ENCODE peak calls at places on chromosomes 5 and 9, in eight cellular contexts. T is psoas muscle; Z is HEK293T; P is activated CD4-positive, CD25-positive, alpha-beta regulatory T cell; O is activated T-cell treated with anti-CD3 and anti-CD28 coated beads for 4 hours; D is foreskin melanocyte; Y is germinal center; X is adrenal gland. A is an unnamed sample.

GRCh38 chr5:124403281-124403680 is 343.2 kb downstream of the ZNF608 start:
- DNase-seq in P (no peak), D (no peak), X (no peak), O (no peak), Z (no peak), Y (no peak), T (no peak), A (no peak)

GRCh38 chr5:83025690-83026472 is 51.3 kb downstream of the TMEM167A start:
- DNase-seq in P (no peak), Z (no peak), O (no peak), X (peak; percentile 53), D (no peak), Y (no peak), T (no peak), A (no peak)

GRCh38 chr9:78214492-78214891 is 21.4 kb upstream of the CEP78 start:
- DNase-seq in Z (no peak), Y (no peak), T (no peak), D (no peak), P (no peak), O (no peak), X (no peak), A (no peak)

GRCh38 chr9:129160712-129161533 is 17.1 kb downstream of the IER5L start:
- DNase-seq in P (no peak), Y (no peak), O (no peak), Z (no peak), X (no peak), T (no peak), D (no peak), A (no peak)

GRCh38 chr9:78997296-78997695 is 574.5 kb upstream of the TLE4 start:
- DNase-seq in Z (no peak), P (no peak), D (no peak), O (no peak), T (no peak), X (no peak), Y (no peak), A (no peak)

GRCh38 chr5:176803943-176804498 is 6.3 kb upstream of the UNC5A start:
- DNase-seq in D (no peak), P (no peak), Z (peak; percentile 52), T (no peak), X (no peak), O (no peak), Y (no peak), A (peak; percentile 38)

GRCh38 chr9:133098871-133099270 is 22.2 kb downstream of the RALGDS start:
- DNase-seq in Z (no peak), Y (no peak), O (no peak), D (no peak), P (no peak), X (no peak), T (no peak), A (no peak)

GRCh38 chr9:71743217-71743705 is 25.1 kb downstream of the CEMIP2 start:
- DNase-seq in Y (no peak), X (no peak), T (no peak), O (no peak), D (no peak), P (no peak), Z (no peak), A (no peak)

GRCh38 chr5:11655681-11656080 is 248.6 kb downstream of the CTNND2 start:
- DNase-seq in P (no peak), Z (no peak), X (no peak), Y (no peak), T (no peak), D (no peak), O (no peak), A (no peak)

GRCh38 chr9:28394774-28395173 is 821.5 kb upstream of the C9orf72 start:
- DNase-seq in X (no peak), P (no peak), D (no peak), T (no peak), O (no peak), Y (no peak), Z (no peak), A (no peak)

GRCh38 chr9:70229579-70229978 is 29.2 kb upstream of the SMC5 start:
- DNase-seq in O (no peak), P (no peak), T (no peak), Y (no peak), X (no peak), Z (peak; percentile 9), D (peak; percentile 21), A (no peak)

GRCh38 chr9:18994263-18994916 is 38.6 kb downstream of the SAXO1 start:
- DNase-seq in O (no peak), D (no peak), X (no peak), T (no peak), Y (no peak), Z (peak; percentile 54), P (no peak), A (no peak)

GRCh38 chr5:149265559-149265958 is 6.1 kb upstream of the AFAP1L1 start:
- DNase-seq in Y (no peak), P (no peak), X (no peak), O (no peak), Z (peak; percentile 23), T (no peak), D (peak; percentile 29), A (no peak)

GRCh38 chr9:37531699-37532098 is 44.5 kb downstream of the FBXO10 start:
- DNase-seq in Y (peak; percentile 72), T (no peak), X (no peak), D (no peak), Z (no peak), P (no peak), O (no peak), A (peak; percentile 70)

GRCh38 chr5:17838506-17838905 is 204.2 kb downstream of the TAF11L14 start:
- DNase-seq in X (no peak), Y (no peak), Z (no peak), P (no peak), O (no peak), D (no peak), T (no peak), A (no peak)

GRCh38 chr5:139611703-139612584 is 36.2 kb upstream of the CXXC5 start:
- DNase-seq in P (no peak), D (no peak), X (no peak), Y (no peak), O (no peak), T (no peak), Z (no peak), A (peak; percentile 44)

GRCh38 chr5:124948062-124948753 is 201.8 kb upstream of the ZNF608 start:
- DNase-seq in D (no peak), P (no peak), X (peak; percentile 12), O (no peak), Y (no peak), T (no peak), Z (no peak), A (no peak)

GRCh38 chr9:135714242-135715055 is 12.5 kb downstream of the KCNT1 start:
- DNase-seq in Y (no peak), X (no peak), P (no peak), T (no peak), O (no peak), Z (peak; percentile 43), D (no peak), A (no peak)

GRCh38 chr9:86241216-86241615 is 18.2 kb downstream of the C9orf153 start:
- DNase-seq in Z (no peak), X (no peak), P (no peak), D (no peak), O (no peak), T (no peak), Y (no peak), A (peak; percentile 21)

GRCh38 chr5:145587308-145588071 is 247.7 kb downstream of the PRELID2 start:
- DNase-seq in Z (no peak), Y (no peak), T (no peak), D (peak; percentile 18), X (peak; percentile 76), O (no peak), P (no peak), A (no peak)

GRCh38 chr9:37986771-37987258 is 82.2 kb downstream of the SHB start:
- DNase-seq in D (no peak), P (no peak), Y (no peak), Z (no peak), T (no peak), X (no peak), O (no peak), A (no peak)

GRCh38 chr9:119304566-119304965 is 64.7 kb downstream of the BRINP1 start:
- DNase-seq in P (no peak), Z (no peak), O (no peak), D (no peak), Y (no peak), T (no peak), X (no peak), A (no peak)

GRCh38 chr9:112558476-112558875 is 71.8 kb downstream of the KIAA1958 start:
- DNase-seq in D (no peak), O (no peak), X (no peak), T (no peak), P (no peak), Y (no peak), Z (no peak), A (no peak)

GRCh38 chr9:112308576-112308975 is 24.8 kb downstream of the PTBP3 start:
- DNase-seq in T (no peak), Y (no peak), P (no peak), Z (peak; percentile 26), X (no peak), D (no peak), O (no peak), A (no peak)

GRCh38 chr9:111704503-111704902 is 43.1 kb downstream of the GNG10 start:
- DNase-seq in Y (no peak), T (no peak), Z (no peak), D (no peak), P (no peak), O (no peak), X (no peak), A (no peak)

GRCh38 chr5:1106385-1107166 is 5.3 kb downstream of the SLC12A7 start:
- DNase-seq in Z (no peak), O (no peak), T (no peak), X (no peak), D (no peak), P (no peak), Y (no peak), A (no peak)

GRCh38 chr9:108586451-108586850 is 269.3 kb downstream of the ACTL7B start:
- DNase-seq in D (no peak), Y (no peak), P (no peak), Z (no peak), O (no peak), T (no peak), X (no peak), A (no peak)

GRCh38 chr5:20276061-20276958 is 288.3 kb upstream of the CDH18 start:
- DNase-seq in Z (no peak), X (peak; percentile 14), D (no peak), O (no peak), P (no peak), Y (no peak), T (no peak), A (no peak)

GRCh38 chr9:92680166-92681119 is 10.5 kb upstream of the IPPK start:
- DNase-seq in D (no peak), O (no peak), Y (no peak), X (no peak), P (no peak), T (peak; percentile 27), Z (no peak), A (no peak)

GRCh38 chr5:912356-913091 is 19.8 kb downstream of the TRIP13 start:
- DNase-seq in O (peak; percentile 11), D (no peak), Y (no peak), T (no peak), Z (no peak), P (peak; percentile 61), X (peak; percentile 75), A (peak; percentile 88)

GRCh38 chr5:141484499-141485304 is at the start of gene PCDHGC4:
- DNase-seq in Z (peak; percentile 77), Y (peak; percentile 51), D (no peak), O (no peak), T (no peak), X (peak; percentile 26), P (no peak), A (no peak)

GRCh38 chr9:120745278-120745677 is 31.0 kb upstream of the MEGF9 start:
- DNase-seq in X (no peak), D (no peak), O (no peak), T (no peak), P (no peak), Y (no peak), Z (no peak), A (no peak)

GRCh38 chr9:110048473-110048975 is 159.4 kb downstream of the C9orf152 start:
- DNase-seq in O (peak; percentile 76), P (peak; percentile 61), Y (peak; percentile 91), D (no peak), T (peak; percentile 77), Z (peak; percentile 80), X (peak; percentile 70), A (peak; percentile 89)

GRCh38 chr5:134958755-134959154 is 9.0 kb upstream of the CATSPER3 start:
- DNase-seq in X (no peak), Z (no peak), D (no peak), O (no peak), Y (no peak), T (no peak), P (no peak), A (no peak)

A was measured in activated CD4-positive, alpha-beta memory T cell treated with anti-CD3 and anti-CD28 coated beads for 36 hours.